ENCODE peak calls at places on chromosomes 3 and 15, in seven cellular contexts. One of them, this sample, is unnamed.

GRCh38 chr3:157464283-157464682 is 27.6 kb downstream of the PTX3 start:
- DNase-seq in BJ: no peak
- DNase-seq in IMR-90: peak; percentile 86
- DNase-seq in ovary: no peak
- DNase-seq in foreskin fibroblast: peak; percentile 46
- DNase-seq in fibroblast of pulmonary artery: no peak
- DNase-seq in astrocyte of the spinal cord: no peak
- DNase-seq in this sample: peak; percentile 54

GRCh38 chr3:149330609-149331008 is 2.8 kb downstream of the TM4SF18 start:
- DNase-seq in BJ: no peak
- DNase-seq in IMR-90: peak; percentile 31
- DNase-seq in ovary: no peak
- DNase-seq in foreskin fibroblast: peak; percentile 31
- DNase-seq in fibroblast of pulmonary artery: no peak
- DNase-seq in astrocyte of the spinal cord: peak; percentile 26
- DNase-seq in this sample: peak; percentile 13

GRCh38 chr3:126955004-126955790 is 27.7 kb upstream of the PLXNA1 start:
- DNase-seq in BJ: no peak
- DNase-seq in IMR-90: no peak
- DNase-seq in ovary: peak; percentile 9
- DNase-seq in foreskin fibroblast: no peak
- DNase-seq in fibroblast of pulmonary artery: no peak
- DNase-seq in astrocyte of the spinal cord: no peak
- DNase-seq in this sample: no peak

GRCh38 chr15:58212909-58213526 is 74.8 kb downstream of the AQP9 start:
- DNase-seq in BJ: no peak
- DNase-seq in IMR-90: peak; percentile 55
- DNase-seq in ovary: no peak
- DNase-seq in foreskin fibroblast: no peak
- DNase-seq in fibroblast of pulmonary artery: peak; percentile 70
- DNase-seq in astrocyte of the spinal cord: peak; percentile 46
- DNase-seq in this sample: peak; percentile 65

GRCh38 chr3:165753560-165753959 is 83.7 kb downstream of the BCHE start:
- DNase-seq in BJ: no peak
- DNase-seq in IMR-90: no peak
- DNase-seq in ovary: no peak
- DNase-seq in foreskin fibroblast: no peak
- DNase-seq in fibroblast of pulmonary artery: peak; percentile 66
- DNase-seq in astrocyte of the spinal cord: peak; percentile 30
- DNase-seq in this sample: peak; percentile 74

GRCh38 chr15:63044645-63045437 is 2.3 kb downstream of the TPM1 start:
- DNase-seq in BJ: no peak
- DNase-seq in IMR-90: peak; percentile 68
- DNase-seq in ovary: no peak
- DNase-seq in foreskin fibroblast: no peak
- DNase-seq in fibroblast of pulmonary artery: no peak
- DNase-seq in astrocyte of the spinal cord: peak; percentile 67
- DNase-seq in this sample: no peak

GRCh38 chr3:59138966-59139365 is 89.1 kb upstream of the CFAP20DC start:
- DNase-seq in BJ: no peak
- DNase-seq in IMR-90: no peak
- DNase-seq in ovary: no peak
- DNase-seq in foreskin fibroblast: no peak
- DNase-seq in fibroblast of pulmonary artery: no peak
- DNase-seq in astrocyte of the spinal cord: no peak
- DNase-seq in this sample: no peak

GRCh38 chr15:50262533-50262932 is 3.0 kb downstream of the HDC start:
- DNase-seq in BJ: no peak
- DNase-seq in IMR-90: no peak
- DNase-seq in ovary: no peak
- DNase-seq in foreskin fibroblast: no peak
- DNase-seq in fibroblast of pulmonary artery: no peak
- DNase-seq in astrocyte of the spinal cord: no peak
- DNase-seq in this sample: no peak

GRCh38 chr3:138846350-138846756 is 11.6 kb upstream of the PIK3CB start:
- DNase-seq in BJ: no peak
- DNase-seq in IMR-90: no peak
- DNase-seq in ovary: no peak
- DNase-seq in foreskin fibroblast: no peak
- DNase-seq in fibroblast of pulmonary artery: no peak
- DNase-seq in astrocyte of the spinal cord: no peak
- DNase-seq in this sample: no peak

GRCh38 chr3:42712344-42712648 is 9.7 kb upstream of the HHATL start:
- DNase-seq in BJ: no peak
- DNase-seq in IMR-90: no peak
- DNase-seq in ovary: no peak
- DNase-seq in foreskin fibroblast: no peak
- DNase-seq in fibroblast of pulmonary artery: no peak
- DNase-seq in astrocyte of the spinal cord: no peak
- DNase-seq in this sample: no peak

GRCh38 chr3:168671091-168671490 is 575.4 kb upstream of the GOLIM4 start:
- DNase-seq in BJ: no peak
- DNase-seq in IMR-90: no peak
- DNase-seq in ovary: no peak
- DNase-seq in foreskin fibroblast: no peak
- DNase-seq in fibroblast of pulmonary artery: no peak
- DNase-seq in astrocyte of the spinal cord: no peak
- DNase-seq in this sample: no peak

GRCh38 chr3:14206548-14207177 is 28.0 kb downstream of the LSM3 start:
- DNase-seq in BJ: no peak
- DNase-seq in IMR-90: no peak
- DNase-seq in ovary: no peak
- DNase-seq in foreskin fibroblast: no peak
- DNase-seq in fibroblast of pulmonary artery: no peak
- DNase-seq in astrocyte of the spinal cord: no peak
- DNase-seq in this sample: no peak

GRCh38 chr15:69784808-69785550 is 312.7 kb downstream of the TLE3 start:
- DNase-seq in BJ: no peak
- DNase-seq in IMR-90: peak; percentile 33
- DNase-seq in ovary: no peak
- DNase-seq in foreskin fibroblast: peak; percentile 37
- DNase-seq in fibroblast of pulmonary artery: no peak
- DNase-seq in astrocyte of the spinal cord: peak; percentile 8
- DNase-seq in this sample: peak; percentile 44

GRCh38 chr3:128286691-128287090 is 133.4 kb downstream of the EEFSEC start:
- DNase-seq in BJ: no peak
- DNase-seq in IMR-90: no peak
- DNase-seq in ovary: no peak
- DNase-seq in foreskin fibroblast: no peak
- DNase-seq in fibroblast of pulmonary artery: no peak
- DNase-seq in astrocyte of the spinal cord: no peak
- DNase-seq in this sample: no peak

GRCh38 chr3:42732829-42733459 is 30.3 kb upstream of the HHATL start:
- DNase-seq in BJ: no peak
- DNase-seq in IMR-90: no peak
- DNase-seq in ovary: no peak
- DNase-seq in foreskin fibroblast: no peak
- DNase-seq in fibroblast of pulmonary artery: no peak
- DNase-seq in astrocyte of the spinal cord: no peak
- DNase-seq in this sample: no peak

GRCh38 chr15:51861557-51862350 is 32.3 kb downstream of the TMOD3 start:
- DNase-seq in BJ: no peak
- DNase-seq in IMR-90: no peak
- DNase-seq in ovary: no peak
- DNase-seq in foreskin fibroblast: no peak
- DNase-seq in fibroblast of pulmonary artery: no peak
- DNase-seq in astrocyte of the spinal cord: no peak
- DNase-seq in this sample: no peak

GRCh38 chr3:31534036-31534435 is 1.3 kb downstream of the STT3B start:
- DNase-seq in BJ: no peak
- DNase-seq in IMR-90: peak; percentile 17
- DNase-seq in ovary: no peak
- DNase-seq in foreskin fibroblast: no peak
- DNase-seq in fibroblast of pulmonary artery: peak; percentile 20
- DNase-seq in astrocyte of the spinal cord: no peak
- DNase-seq in this sample: peak; percentile 29

GRCh38 chr3:119669906-119670570 is 7.2 kb downstream of the COX17 start:
- DNase-seq in BJ: no peak
- DNase-seq in IMR-90: no peak
- DNase-seq in ovary: no peak
- DNase-seq in foreskin fibroblast: peak; percentile 21
- DNase-seq in fibroblast of pulmonary artery: peak; percentile 31
- DNase-seq in astrocyte of the spinal cord: no peak
- DNase-seq in this sample: peak; percentile 15

GRCh38 chr15:40150163-40150925 is 10.5 kb upstream of the BUB1B start:
- DNase-seq in BJ: no peak
- DNase-seq in IMR-90: peak; percentile 48
- DNase-seq in ovary: no peak
- DNase-seq in foreskin fibroblast: peak; percentile 58
- DNase-seq in fibroblast of pulmonary artery: peak; percentile 68
- DNase-seq in astrocyte of the spinal cord: peak; percentile 63
- DNase-seq in this sample: peak; percentile 60

GRCh38 chr15:93141373-93141790 is 52.4 kb upstream of the RGMA start:
- DNase-seq in BJ: no peak
- DNase-seq in IMR-90: no peak
- DNase-seq in ovary: no peak
- DNase-seq in foreskin fibroblast: no peak
- DNase-seq in fibroblast of pulmonary artery: no peak
- DNase-seq in astrocyte of the spinal cord: no peak
- DNase-seq in this sample: no peak

GRCh38 chr3:146313411-146314111 is 62.7 kb upstream of the PLSCR4 start:
- DNase-seq in BJ: peak; percentile 64
- DNase-seq in IMR-90: peak; percentile 90
- DNase-seq in ovary: no peak
- DNase-seq in foreskin fibroblast: peak; percentile 85
- DNase-seq in fibroblast of pulmonary artery: peak; percentile 91
- DNase-seq in astrocyte of the spinal cord: peak; percentile 81
- DNase-seq in this sample: peak; percentile 94

GRCh38 chr3:52522651-52523251 is 10.9 kb downstream of the NT5DC2 start:
- DNase-seq in BJ: no peak
- DNase-seq in IMR-90: no peak
- DNase-seq in ovary: peak; percentile 18
- DNase-seq in foreskin fibroblast: no peak
- DNase-seq in fibroblast of pulmonary artery: no peak
- DNase-seq in astrocyte of the spinal cord: no peak
- DNase-seq in this sample: no peak

GRCh38 chr3:125157183-125157582 is 55.4 kb downstream of the SLC12A8 start:
- DNase-seq in BJ: no peak
- DNase-seq in IMR-90: no peak
- DNase-seq in ovary: no peak
- DNase-seq in foreskin fibroblast: no peak
- DNase-seq in fibroblast of pulmonary artery: no peak
- DNase-seq in astrocyte of the spinal cord: no peak
- DNase-seq in this sample: no peak

GRCh38 chr3:37700849-37701248 is 160.8 kb upstream of the CTDSPL start:
- DNase-seq in BJ: no peak
- DNase-seq in IMR-90: no peak
- DNase-seq in ovary: no peak
- DNase-seq in foreskin fibroblast: no peak
- DNase-seq in fibroblast of pulmonary artery: peak; percentile 3
- DNase-seq in astrocyte of the spinal cord: no peak
- DNase-seq in this sample: peak; percentile 29

GRCh38 chr3:66496731-66497130 is 4.1 kb downstream of the LRIG1 start:
- DNase-seq in BJ: no peak
- DNase-seq in IMR-90: no peak
- DNase-seq in ovary: no peak
- DNase-seq in foreskin fibroblast: no peak
- DNase-seq in fibroblast of pulmonary artery: no peak
- DNase-seq in astrocyte of the spinal cord: no peak
- DNase-seq in this sample: no peak

DNA sequence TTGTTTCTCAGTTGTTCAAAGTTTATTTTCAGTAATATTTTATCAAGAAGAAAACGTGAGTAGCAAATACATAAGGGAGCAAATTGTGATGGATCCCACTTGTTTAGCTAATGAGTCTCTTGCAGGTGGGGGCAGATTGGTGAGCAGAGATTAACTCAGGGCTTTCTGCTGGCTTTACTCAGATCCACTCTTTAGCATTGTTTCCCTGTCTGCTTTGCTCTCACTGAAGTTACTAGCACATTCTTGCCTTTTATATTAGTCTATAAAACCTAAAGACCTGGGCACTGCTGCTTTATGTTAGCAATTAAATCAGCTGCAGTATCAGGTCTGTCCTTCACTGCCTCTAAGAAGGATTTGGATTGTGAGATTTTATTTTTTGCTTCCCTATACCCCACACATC is 71.5 kb downstream of the STAC start:
- DNase-seq in BJ: no peak
- DNase-seq in IMR-90: no peak
- DNase-seq in ovary: no peak
- DNase-seq in foreskin fibroblast: no peak
- DNase-seq in fibroblast of pulmonary artery: no peak
- DNase-seq in astrocyte of the spinal cord: no peak
- DNase-seq in this sample: no peak
- TF ChIP-seq CTCF in BJ: no peak
- TF ChIP-seq CTCF in IMR-90: no peak
- TF ChIP-seq CTCF in ovary: no peak
- TF ChIP-seq CTCF in foreskin fibroblast: no peak
- TF ChIP-seq CTCF in fibroblast of pulmonary artery: no peak
- TF ChIP-seq CTCF in astrocyte of the spinal cord: no peak
- TF ChIP-seq CTCF in this sample: no peak

GRCh38 chr15:97959738-97960363 is 652 bp upstream of the ARRDC4 start:
- DNase-seq in BJ: no peak
- DNase-seq in IMR-90: no peak
- DNase-seq in ovary: no peak
- DNase-seq in foreskin fibroblast: no peak
- DNase-seq in fibroblast of pulmonary artery: no peak
- DNase-seq in astrocyte of the spinal cord: no peak
- DNase-seq in this sample: no peak
- H3K4me3 ChIP-seq in BJ: peak overlapping the region; percentile 23
- H3K4me3 ChIP-seq in IMR-90: peak overlapping the region; percentile 30
- H3K4me3 ChIP-seq in ovary: peak overlapping the region; percentile 45
- H3K4me3 ChIP-seq in foreskin fibroblast: peak overlapping the region; percentile 47
- H3K4me3 ChIP-seq in fibroblast of pulmonary artery: peak overlapping the region; percentile 57
- H3K4me3 ChIP-seq in astrocyte of the spinal cord: peak overlapping the region; percentile 54
- H3K4me3 ChIP-seq in this sample: peak overlapping the region; percentile 61

GRCh38 chr3:11739123-11739522 is 95.4 kb upstream of the VGLL4 start:
- DNase-seq in BJ: no peak
- DNase-seq in IMR-90: no peak
- DNase-seq in ovary: no peak
- DNase-seq in foreskin fibroblast: no peak
- DNase-seq in fibroblast of pulmonary artery: no peak
- DNase-seq in astrocyte of the spinal cord: no peak
- DNase-seq in this sample: peak; percentile 33

GRCh38 chr3:11736136-11736833 is 92.6 kb upstream of the VGLL4 start:
- DNase-seq in BJ: no peak
- DNase-seq in IMR-90: no peak
- DNase-seq in ovary: no peak
- DNase-seq in foreskin fibroblast: no peak
- DNase-seq in fibroblast of pulmonary artery: no peak
- DNase-seq in astrocyte of the spinal cord: no peak
- DNase-seq in this sample: no peak

GRCh38 chr3:11737742-11738141 is 94.0 kb upstream of the VGLL4 start:
- DNase-seq in BJ: no peak
- DNase-seq in IMR-90: no peak
- DNase-seq in ovary: no peak
- DNase-seq in foreskin fibroblast: no peak
- DNase-seq in fibroblast of pulmonary artery: no peak
- DNase-seq in astrocyte of the spinal cord: no peak
- DNase-seq in this sample: no peak

GRCh38 chr3:11733914-11734313 is 90.2 kb upstream of the VGLL4 start:
- DNase-seq in BJ: no peak
- DNase-seq in IMR-90: no peak
- DNase-seq in ovary: no peak
- DNase-seq in foreskin fibroblast: no peak
- DNase-seq in fibroblast of pulmonary artery: no peak
- DNase-seq in astrocyte of the spinal cord: no peak
- DNase-seq in this sample: no peak

GRCh38 chr3:11735638-11736037 is 91.9 kb upstream of the VGLL4 start:
- DNase-seq in BJ: no peak
- DNase-seq in IMR-90: no peak
- DNase-seq in ovary: no peak
- DNase-seq in foreskin fibroblast: no peak
- DNase-seq in fibroblast of pulmonary artery: no peak
- DNase-seq in astrocyte of the spinal cord: no peak
- DNase-seq in this sample: no peak
- TF ChIP-seq CTCF in BJ: no peak
- TF ChIP-seq CTCF in IMR-90: no peak
- TF ChIP-seq CTCF in ovary: no peak
- TF ChIP-seq CTCF in foreskin fibroblast: no peak
- TF ChIP-seq CTCF in fibroblast of pulmonary artery: no peak
- TF ChIP-seq CTCF in astrocyte of the spinal cord: no peak
- TF ChIP-seq CTCF in this sample: no peak

GRCh38 chr3:116785226-116785625 is 75.6 kb downstream of the TUSC7 start:
- DNase-seq in BJ: no peak
- DNase-seq in IMR-90: no peak
- DNase-seq in ovary: no peak
- DNase-seq in foreskin fibroblast: no peak
- DNase-seq in fibroblast of pulmonary artery: no peak
- DNase-seq in astrocyte of the spinal cord: no peak
- DNase-seq in this sample: no peak
- H3K4me3 ChIP-seq in BJ: no peak overlapping the region
- H3K4me3 ChIP-seq in IMR-90: no peak overlapping the region
- H3K4me3 ChIP-seq in ovary: no peak overlapping the region
- H3K4me3 ChIP-seq in foreskin fibroblast: no peak overlapping the region
- H3K4me3 ChIP-seq in fibroblast of pulmonary artery: no peak overlapping the region
- H3K4me3 ChIP-seq in astrocyte of the spinal cord: no peak overlapping the region
- H3K4me3 ChIP-seq in this sample: no peak overlapping the region